ENCODE peak calls at places on chromosomes 2 and 18, in six cellular contexts. O, W, F, B, S and M are unnamed samples.

GRCh38 chr2:177767768-177768167 is 304.8 kb downstream of the PDE11A start:
- DNase-seq in O (no peak), W (no peak), F (peak), B (no peak), S (no peak), M (no peak)

GRCh38 chr18:76621782-76622495 is 126.9 kb upstream of the ZNF516 start:
- DNase-seq in O (no peak), W (no peak), F (no peak), B (no peak), S (no peak), M (no peak)

GRCh38 chr2:128638741-128639477 is 320.2 kb upstream of the HS6ST1 start:
- DNase-seq in O (no peak), W (no peak), F (no peak), B (no peak), S (no peak), M (peak)

GRCh38 chr2:191878576-191879298 is 31.8 kb upstream of the CAVIN2 start:
- DNase-seq in O (peak), W (no peak), F (no peak), B (no peak), S (no peak), M (no peak)

GRCh38 chr2:101152195-101153076 is 1.3 kb upstream of the TBC1D8 start:
- DNase-seq in O (peak), W (no peak), F (peak), B (no peak), S (peak), M (no peak)

GRCh38 chr2:20617081-20617575 is 33.8 kb downstream of the HS1BP3 start:
- DNase-seq in O (peak), W (no peak), F (peak), B (peak), S (no peak), M (peak)

GRCh38 chr2:85945576-85945975 is 56.8 kb upstream of the ST3GAL5 start:
- DNase-seq in O (no peak), W (no peak), F (no peak), B (no peak), S (no peak), M (no peak)

GRCh38 chr2:75491129-75491753 is 69.5 kb downstream of the EVA1A start:
- DNase-seq in O (no peak), W (no peak), F (no peak), B (no peak), S (no peak), M (no peak)

GRCh38 chr2:190340369-190340768 is 3.0 kb upstream of the INPP1 start:
- DNase-seq in O (peak), W (no peak), F (no peak), B (no peak), S (no peak), M (no peak)

GRCh38 chr2:143117225-143117624 is 12.0 kb upstream of the ARHGAP15 start:
- DNase-seq in O (no peak), W (no peak), F (no peak), B (no peak), S (no peak), M (no peak)